ENCODE peak calls at places on chromosomes 6 and 20, in seven cellular contexts. E is mesendoderm, Y is H1, V is neuronal stem cell, U is mesenchymal stem cell, P is IMR-90, X is H9. S is an unnamed sample.

GRCh38 chr6:160269771-160270170 is 11.2 kb upstream of the SLC22A2 start:
- DNase-seq in V (no peak), U (no peak), Y (no peak), P (no peak), X (no peak), E (no peak), S (no peak)

GRCh38 chr20:5030348-5031205 is 29.3 kb upstream of the SLC23A2 start:
- DNase-seq in X (no peak), P (no peak), Y (no peak), V (no peak), E (no peak), U (no peak), S (no peak)

GRCh38 chr20:42577193-42577592 is 612.5 kb downstream of the PTPRT start:
- DNase-seq in E (peak; percentile 6), X (peak; percentile 30), V (no peak), Y (no peak), U (no peak), P (no peak), S (no peak)

GRCh38 chr6:130362128-130362527 is 3.7 kb upstream of the TMEM200A start:
- DNase-seq in X (no peak), E (peak; percentile 49), Y (no peak), U (no peak), V (peak; percentile 47), P (no peak), S (peak; percentile 59)

GRCh38 chr6:7106215-7106751 is 1.5 kb upstream of the RREB1 start:
- DNase-seq in X (no peak), P (peak; percentile 42), V (no peak), U (peak; percentile 89), Y (no peak), E (no peak), S (peak; percentile 16)

GRCh38 chr6:166830185-166830890 is 126.0 kb downstream of the RNASET2 start:
- DNase-seq in P (no peak), U (no peak), Y (no peak), V (no peak), E (no peak), X (no peak), S (no peak)

GRCh38 chr6:107079429-107079828 is 35.9 kb downstream of the BEND3 start:
- DNase-seq in E (peak; percentile 82), U (no peak), V (no peak), X (peak; percentile 70), Y (no peak), P (no peak), S (no peak)

GRCh38 chr6:133923938-133924593 is 29.0 kb upstream of the TBPL1 start:
- DNase-seq in V (peak; percentile 76), U (peak; percentile 82), Y (no peak), E (peak; percentile 90), X (peak; percentile 66), P (peak; percentile 84), S (peak; percentile 67)

GRCh38 chr6:167826230-167827061 is at the start of gene AFDN:
- DNase-seq in U (peak; percentile 63), E (peak; percentile 76), X (peak; percentile 64), P (peak; percentile 21), V (peak; percentile 53), Y (no peak), S (peak; percentile 62)

GRCh38 chr6:41348934-41349333 is 13.5 kb downstream of the NCR2 start:
- DNase-seq in X (no peak), E (no peak), V (no peak), P (no peak), U (no peak), Y (no peak), S (no peak)

GRCh38 chr6:39049575-39050283 is 1.1 kb downstream of the GLP1R start:
- DNase-seq in V (no peak), U (no peak), E (no peak), Y (no peak), P (no peak), X (peak; percentile 47), S (no peak)

GRCh38 chr6:100420711-100421110 is 44.0 kb downstream of the SIM1 start:
- DNase-seq in E (peak; percentile 86), Y (peak; percentile 25), P (no peak), X (peak; percentile 71), U (no peak), V (peak; percentile 18), S (no peak)

GRCh38 chr6:112690497-112691202 is 343.5 kb downstream of the RFPL4B start:
- DNase-seq in E (peak; percentile 13), V (no peak), U (peak; percentile 79), Y (no peak), P (peak; percentile 64), X (no peak), S (no peak)

GRCh38 chr6:51112731-51113130 is 294.1 kb downstream of the TFAP2B start:
- DNase-seq in X (no peak), Y (no peak), U (no peak), P (no peak), V (no peak), E (no peak), S (peak; percentile 92)

GRCh38 chr20:62501801-62502495 is 26.2 kb upstream of the GATA5 start:
- DNase-seq in V (no peak), Y (no peak), U (peak; percentile 70), E (no peak), X (no peak), P (peak; percentile 63), S (peak; percentile 44)

GRCh38 chr6:134196568-134197301 is 121.2 kb downstream of the SGK1 start:
- DNase-seq in U (no peak), V (no peak), X (no peak), Y (no peak), E (no peak), P (no peak), S (no peak)

GRCh38 chr6:157094038-157094437 is 229.3 kb downstream of the TMEM242 start:
- DNase-seq in U (no peak), E (no peak), V (no peak), Y (no peak), X (no peak), P (no peak), S (no peak)

GRCh38 chr6:128532827-128533226 is 12.4 kb upstream of the PTPRK start:
- DNase-seq in E (no peak), U (no peak), V (no peak), P (peak; percentile 55), Y (no peak), X (no peak), S (no peak)

GRCh38 chr6:67933278-67933677 is 701.8 kb upstream of the ADGRB3 start:
- DNase-seq in U (no peak), X (peak; percentile 55), P (no peak), V (no peak), E (peak; percentile 72), Y (no peak), S (no peak)

GRCh38 chr6:136550330-136551071 is at the start of gene MAP7:
- DNase-seq in E (peak; percentile 95), V (peak; percentile 54), P (peak; percentile 18), X (peak; percentile 94), U (peak; percentile 47), Y (peak; percentile 81), S (peak; percentile 97)

GRCh38 chr6:31791324-31792089 is 4.0 kb downstream of the VARS1 start:
- DNase-seq in X (peak; percentile 76), E (peak; percentile 82), P (peak; percentile 39), Y (no peak), U (peak; percentile 72), V (peak; percentile 55), S (peak; percentile 36)
- H3K9ac ChIP-seq in X (no peak overlapping the region), E (peak overlapping the region; percentile 1), P (no peak overlapping the region), Y (no peak overlapping the region), U (no peak overlapping the region), V (no peak overlapping the region), S (no peak overlapping the region)

GRCh38 chr6:30231067-30231466 is 17.9 kb upstream of the TRIM26 start:
- DNase-seq in Y (no peak), P (no peak), U (no peak), E (no peak), V (no peak), X (no peak), S (no peak)

GRCh38 chr6:30238178-30238795 is 25.1 kb upstream of the TRIM26 start:
- DNase-seq in U (peak; percentile 16), P (peak; percentile 31), E (peak; percentile 48), X (peak; percentile 38), V (no peak), Y (no peak), S (peak; percentile 57)

GRCh38 chr6:30234361-30234760 is 21.2 kb upstream of the TRIM26 start:
- DNase-seq in V (no peak), Y (no peak), E (no peak), X (no peak), P (peak; percentile 8), U (no peak), S (no peak)
- H4K8ac ChIP-seq in V (no peak overlapping the region), Y (no peak overlapping the region), E (no peak overlapping the region), X (no peak overlapping the region), P (no peak overlapping the region), U (no peak overlapping the region), S (no peak overlapping the region)

DNA sequence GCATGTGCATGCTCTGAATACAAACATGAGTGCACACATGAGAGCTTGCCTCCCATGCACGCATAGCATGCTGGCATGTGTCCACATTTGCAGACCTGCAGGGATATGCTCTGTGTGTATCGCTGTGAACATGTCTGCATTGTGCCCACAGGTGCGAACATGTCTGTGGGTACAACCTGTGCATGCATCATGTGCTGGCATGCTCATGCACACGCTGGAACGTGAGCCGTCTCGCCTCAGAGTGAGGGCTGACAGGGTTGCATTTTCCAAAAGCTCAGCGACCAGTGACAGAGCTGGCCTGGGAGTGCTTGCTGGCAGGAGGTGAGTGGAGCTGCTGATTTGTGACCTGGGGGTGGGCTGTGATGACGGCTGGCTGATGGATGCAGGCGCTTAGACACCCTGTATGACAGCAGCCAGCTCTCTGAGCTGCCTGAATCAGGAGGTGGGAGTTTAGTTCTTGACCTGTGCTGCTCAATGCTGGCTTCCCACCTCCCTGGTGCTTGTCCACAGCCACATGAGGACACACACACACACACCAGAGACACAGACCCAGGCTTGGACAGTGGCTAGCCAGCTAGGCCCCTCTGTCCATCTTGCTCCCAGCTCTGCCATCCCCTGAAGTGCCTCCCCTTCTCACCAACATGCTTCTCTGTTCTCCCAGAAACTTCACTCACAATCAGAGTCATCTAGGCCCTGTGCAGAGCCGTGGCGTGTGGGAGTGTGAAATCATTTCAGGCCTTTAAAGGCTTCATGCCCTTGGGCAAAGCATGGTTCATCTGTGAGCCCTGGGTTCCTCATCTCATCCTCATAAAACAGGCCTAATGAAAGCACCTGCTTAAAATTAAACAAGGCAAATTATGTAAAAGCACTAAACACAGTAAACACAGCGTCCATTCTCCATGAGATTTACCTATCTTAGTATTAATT is 51.4 kb downstream of the CD40 start:
- DNase-seq in X (no peak), U (no peak), E (no peak), V (no peak), Y (no peak), P (no peak), S (no peak)
- H3K9ac ChIP-seq in X (no peak overlapping the region), U (no peak overlapping the region), E (no peak overlapping the region), V (peak overlapping the region; percentile 82), Y (no peak overlapping the region), P (no peak overlapping the region), S (no peak overlapping the region)

DNA sequence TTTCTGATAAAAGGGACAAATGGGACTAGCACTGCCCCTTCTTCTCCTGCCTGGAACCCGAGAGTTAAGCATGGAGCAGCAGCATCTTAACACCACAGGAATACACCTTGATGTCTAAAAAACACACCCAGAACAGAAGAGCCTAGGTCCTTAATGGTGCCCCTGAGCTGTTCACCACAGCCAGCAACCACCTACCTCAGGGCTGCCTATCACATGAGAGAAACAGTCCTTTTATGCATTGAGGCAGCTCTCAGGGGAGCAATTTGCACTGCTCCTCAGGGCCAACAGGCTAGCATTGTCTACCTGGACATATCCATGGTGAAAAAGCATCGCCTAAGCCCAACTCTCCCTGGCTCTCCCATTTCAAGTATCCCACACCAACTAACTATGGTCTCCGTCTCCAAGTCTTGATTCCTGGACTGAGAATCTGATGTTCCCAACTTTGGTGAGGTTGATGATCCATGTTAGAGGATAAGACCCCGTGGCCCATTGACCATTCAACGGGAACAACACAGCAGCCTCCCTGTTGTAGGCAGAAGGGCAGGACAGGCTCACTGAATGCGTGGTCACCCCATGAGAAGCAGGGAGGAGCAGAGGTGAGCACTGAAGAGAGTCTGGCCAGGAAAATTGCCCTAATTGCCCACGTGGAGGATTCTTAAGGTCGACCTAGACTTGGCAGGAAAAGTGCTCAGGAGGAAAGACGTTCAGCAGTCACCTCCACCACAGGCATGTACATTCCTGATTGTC is 4.1 kb upstream of the APMAP start:
- DNase-seq in V (no peak), Y (no peak), X (peak; percentile 8), E (no peak), U (no peak), P (no peak), S (no peak)
- H4K8ac ChIP-seq in V (no peak overlapping the region), Y (no peak overlapping the region), X (no peak overlapping the region), E (no peak overlapping the region), U (no peak overlapping the region), P (no peak overlapping the region), S (no peak overlapping the region)